ENCODE peak calls at places on chromosomes 4 and X, in seven cellular contexts. Q is IMR-90; J is kidney glomerular epithelial cell; S is NCI-H460; T is RPMI8226; B is lower leg skin; D is stimulated activated CD4-positive, alpha-beta T cell treated with anti-CD3 and anti-CD28 coated beads, Interleukin-4, amount 100 ng/mL, for 1 hour. P is an unnamed sample.
A peak's percentile ranks its signal among the peaks of the same experiment; 100 is the strongest.

GRCh38 chrX:1462596-1463251 is 10.0 kb upstream of the ASMTL start:
- DNase-seq in Q (peak; percentile 64), J (peak; percentile 27), S (peak; percentile 69), T (peak; percentile 2), B (peak; percentile 70), D (peak; percentile 62), P (peak; percentile 51)

GRCh38 chr4:183987987-183988392 is 82.9 kb downstream of the STOX2 start:
- DNase-seq in Q (peak; percentile 95), J (peak; percentile 75), S (peak; percentile 90), T (no peak), B (no peak), D (no peak), P (peak; percentile 86)

GRCh38 chrX:50106051-50106450 is 94.8 kb downstream of the AKAP4 start:
- DNase-seq in Q (no peak), J (no peak), S (no peak), T (no peak), B (no peak), D (no peak), P (no peak)

GRCh38 chrX:46446727-46447378 is 98.4 kb downstream of the ZNF674 start:
- DNase-seq in Q (peak; percentile 69), J (peak; percentile 11), S (peak; percentile 76), T (peak; percentile 91), B (peak; percentile 96), D (peak; percentile 82), P (peak; percentile 90)

GRCh38 chr4:167014944-167015343 is 219.3 kb downstream of the SPOCK3 start:
- DNase-seq in Q (no peak), J (no peak), S (no peak), T (no peak), B (no peak), D (no peak), P (no peak)

GRCh38 chrX:120664081-120664480 is 34.2 kb upstream of the C1GALT1C1 start:
- DNase-seq in Q (peak; percentile 13), J (no peak), S (peak; percentile 35), T (no peak), B (no peak), D (no peak), P (no peak)

GRCh38 chr4:185541251-185541671 is 6.0 kb upstream of the PDLIM3 start:
- DNase-seq in Q (no peak), J (no peak), S (no peak), T (no peak), B (no peak), D (no peak), P (no peak)

GRCh38 chr4:55733874-55734437 is 85.6 kb upstream of the EXOC1L start:
- DNase-seq in Q (peak; percentile 3), J (peak; percentile 8), S (peak; percentile 66), T (peak; percentile 44), B (peak; percentile 93), D (no peak), P (peak; percentile 69)

GRCh38 chrX:34849371-34849770 is 93.2 kb upstream of the FAM47B start:
- DNase-seq in Q (peak; percentile 74), J (peak; percentile 0), S (no peak), T (no peak), B (no peak), D (no peak), P (no peak)

GRCh38 chr4:56505269-56506109 is at the start of gene ARL9:
- DNase-seq in Q (peak; percentile 40), J (no peak), S (no peak), T (no peak), B (peak; percentile 91), D (peak; percentile 63), P (peak; percentile 41)

GRCh38 chr4:121736735-121737351 is 28.1 kb downstream of the SMIM43 start:
- DNase-seq in Q (peak; percentile 70), J (peak; percentile 34), S (peak; percentile 50), T (peak; percentile 41), B (no peak), D (no peak), P (peak; percentile 32)

GRCh38 chrX:78375894-78376293 is 48.5 kb upstream of the CYSLTR1 start:
- DNase-seq in Q (no peak), J (peak; percentile 8), S (no peak), T (no peak), B (no peak), D (no peak), P (no peak)

GRCh38 chr4:31089815-31090214 is 369.6 kb downstream of the PCDH7 start:
- DNase-seq in Q (peak; percentile 57), J (peak; percentile 54), S (no peak), T (peak; percentile 12), B (no peak), D (no peak), P (peak; percentile 9)

GRCh38 chr4:173448919-173449641 is 50.2 kb upstream of the SCRG1 start:
- DNase-seq in Q (peak; percentile 9), J (no peak), S (no peak), T (no peak), B (no peak), D (no peak), P (no peak)

GRCh38 chr4:54659213-54660144 is 1.7 kb downstream of the KIT start:
- DNase-seq in Q (peak; percentile 30), J (no peak), S (no peak), T (peak; percentile 47), B (no peak), D (no peak), P (no peak)